ENCODE peak calls at places on chromosome 3, in six cellular contexts. One of them, this sample, is unnamed.

GRCh38 chr3:101836160-101836559 is 13.2 kb upstream of the NFKBIZ start:
- DNase-seq in HepG2: no peak
- DNase-seq in endothelial cell: no peak
- DNase-seq in activated naive CD8-positive, alpha-beta T cell treated with anti-CD3 and anti-CD28 coated beads, Interleukin-2, amount 50 U/mL, for 24 hours: no peak
- DNase-seq in HTR-8/SVneo: no peak
- DNase-seq in epithelial cell of prostate: no peak
- DNase-seq in this sample: no peak

GRCh38 chr3:5239602-5240001 is 52.1 kb downstream of the EDEM1 start:
- DNase-seq in HepG2: no peak
- DNase-seq in endothelial cell: no peak
- DNase-seq in activated naive CD8-positive, alpha-beta T cell treated with anti-CD3 and anti-CD28 coated beads, Interleukin-2, amount 50 U/mL, for 24 hours: no peak
- DNase-seq in HTR-8/SVneo: no peak
- DNase-seq in epithelial cell of prostate: no peak
- DNase-seq in this sample: no peak

GRCh38 chr3:36843065-36844051 is 79.0 kb upstream of the DCLK3 start:
- DNase-seq in HepG2: peak
- DNase-seq in endothelial cell: peak
- DNase-seq in activated naive CD8-positive, alpha-beta T cell treated with anti-CD3 and anti-CD28 coated beads, Interleukin-2, amount 50 U/mL, for 24 hours: peak
- DNase-seq in HTR-8/SVneo: peak
- DNase-seq in epithelial cell of prostate: no peak
- DNase-seq in this sample: no peak

GRCh38 chr3:25468866-25469319 is 40.8 kb downstream of the RARB start:
- DNase-seq in HepG2: no peak
- DNase-seq in endothelial cell: no peak
- DNase-seq in activated naive CD8-positive, alpha-beta T cell treated with anti-CD3 and anti-CD28 coated beads, Interleukin-2, amount 50 U/mL, for 24 hours: no peak
- DNase-seq in HTR-8/SVneo: no peak
- DNase-seq in epithelial cell of prostate: no peak
- DNase-seq in this sample: no peak

GRCh38 chr3:124774305-124774673 is 44.0 kb downstream of the UMPS start:
- DNase-seq in HepG2: no peak
- DNase-seq in endothelial cell: peak
- DNase-seq in activated naive CD8-positive, alpha-beta T cell treated with anti-CD3 and anti-CD28 coated beads, Interleukin-2, amount 50 U/mL, for 24 hours: no peak
- DNase-seq in HTR-8/SVneo: peak
- DNase-seq in epithelial cell of prostate: no peak
- DNase-seq in this sample: no peak

GRCh38 chr3:172528677-172529076 is 5.4 kb upstream of the TNFSF10 start:
- DNase-seq in HepG2: no peak
- DNase-seq in endothelial cell: no peak
- DNase-seq in activated naive CD8-positive, alpha-beta T cell treated with anti-CD3 and anti-CD28 coated beads, Interleukin-2, amount 50 U/mL, for 24 hours: no peak
- DNase-seq in HTR-8/SVneo: no peak
- DNase-seq in epithelial cell of prostate: no peak
- DNase-seq in this sample: no peak

GRCh38 chr3:69390771-69391170 is 4.9 kb upstream of the FRMD4B start:
- DNase-seq in HepG2: no peak
- DNase-seq in endothelial cell: no peak
- DNase-seq in activated naive CD8-positive, alpha-beta T cell treated with anti-CD3 and anti-CD28 coated beads, Interleukin-2, amount 50 U/mL, for 24 hours: no peak
- DNase-seq in HTR-8/SVneo: no peak
- DNase-seq in epithelial cell of prostate: no peak
- DNase-seq in this sample: no peak

GRCh38 chr3:59566481-59566975 is 516.7 kb upstream of the CFAP20DC start:
- DNase-seq in HepG2: no peak
- DNase-seq in endothelial cell: no peak
- DNase-seq in activated naive CD8-positive, alpha-beta T cell treated with anti-CD3 and anti-CD28 coated beads, Interleukin-2, amount 50 U/mL, for 24 hours: no peak
- DNase-seq in HTR-8/SVneo: no peak
- DNase-seq in epithelial cell of prostate: peak
- DNase-seq in this sample: no peak

GRCh38 chr3:87410110-87410509 is 133.7 kb upstream of the POU1F1 start:
- DNase-seq in HepG2: no peak
- DNase-seq in endothelial cell: no peak
- DNase-seq in activated naive CD8-positive, alpha-beta T cell treated with anti-CD3 and anti-CD28 coated beads, Interleukin-2, amount 50 U/mL, for 24 hours: no peak
- DNase-seq in HTR-8/SVneo: no peak
- DNase-seq in epithelial cell of prostate: no peak
- DNase-seq in this sample: no peak

GRCh38 chr3:105791919-105792786 is 76.7 kb downstream of the CBLB start:
- DNase-seq in HepG2: peak
- DNase-seq in endothelial cell: no peak
- DNase-seq in activated naive CD8-positive, alpha-beta T cell treated with anti-CD3 and anti-CD28 coated beads, Interleukin-2, amount 50 U/mL, for 24 hours: no peak
- DNase-seq in HTR-8/SVneo: peak
- DNase-seq in epithelial cell of prostate: no peak
- DNase-seq in this sample: no peak

GRCh38 chr3:139897759-139898158 is 37.2 kb upstream of the CLSTN2 start:
- DNase-seq in HepG2: no peak
- DNase-seq in endothelial cell: no peak
- DNase-seq in activated naive CD8-positive, alpha-beta T cell treated with anti-CD3 and anti-CD28 coated beads, Interleukin-2, amount 50 U/mL, for 24 hours: no peak
- DNase-seq in HTR-8/SVneo: no peak
- DNase-seq in epithelial cell of prostate: no peak
- DNase-seq in this sample: no peak

GRCh38 chr3:117407317-117407716 is 697.7 kb downstream of the TUSC7 start:
- DNase-seq in HepG2: peak
- DNase-seq in endothelial cell: peak
- DNase-seq in activated naive CD8-positive, alpha-beta T cell treated with anti-CD3 and anti-CD28 coated beads, Interleukin-2, amount 50 U/mL, for 24 hours: no peak
- DNase-seq in HTR-8/SVneo: no peak
- DNase-seq in epithelial cell of prostate: peak
- DNase-seq in this sample: no peak

GRCh38 chr3:110773413-110773954 is 298.1 kb upstream of the NECTIN3 start:
- DNase-seq in HepG2: peak
- DNase-seq in endothelial cell: no peak
- DNase-seq in activated naive CD8-positive, alpha-beta T cell treated with anti-CD3 and anti-CD28 coated beads, Interleukin-2, amount 50 U/mL, for 24 hours: no peak
- DNase-seq in HTR-8/SVneo: peak
- DNase-seq in epithelial cell of prostate: no peak
- DNase-seq in this sample: no peak

GRCh38 chr3:193673845-193674244 is 80.8 kb downstream of the OPA1 start:
- DNase-seq in HepG2: no peak
- DNase-seq in endothelial cell: peak
- DNase-seq in activated naive CD8-positive, alpha-beta T cell treated with anti-CD3 and anti-CD28 coated beads, Interleukin-2, amount 50 U/mL, for 24 hours: no peak
- DNase-seq in HTR-8/SVneo: no peak
- DNase-seq in epithelial cell of prostate: no peak
- DNase-seq in this sample: no peak

GRCh38 chr3:121411554-121411953 is 134.2 kb downstream of the POLQ start:
- DNase-seq in HepG2: no peak
- DNase-seq in endothelial cell: no peak
- DNase-seq in activated naive CD8-positive, alpha-beta T cell treated with anti-CD3 and anti-CD28 coated beads, Interleukin-2, amount 50 U/mL, for 24 hours: no peak
- DNase-seq in HTR-8/SVneo: no peak
- DNase-seq in epithelial cell of prostate: no peak
- DNase-seq in this sample: no peak

GRCh38 chr3:105448338-105448982 is 81.8 kb downstream of the ALCAM start:
- DNase-seq in HepG2: no peak
- DNase-seq in endothelial cell: no peak
- DNase-seq in activated naive CD8-positive, alpha-beta T cell treated with anti-CD3 and anti-CD28 coated beads, Interleukin-2, amount 50 U/mL, for 24 hours: no peak
- DNase-seq in HTR-8/SVneo: no peak
- DNase-seq in epithelial cell of prostate: no peak
- DNase-seq in this sample: no peak

GRCh38 chr3:195715583-195716266 is 5.1 kb upstream of the MUC20 start:
- DNase-seq in HepG2: peak
- DNase-seq in endothelial cell: no peak
- DNase-seq in activated naive CD8-positive, alpha-beta T cell treated with anti-CD3 and anti-CD28 coated beads, Interleukin-2, amount 50 U/mL, for 24 hours: peak
- DNase-seq in HTR-8/SVneo: no peak
- DNase-seq in epithelial cell of prostate: peak
- DNase-seq in this sample: peak

GRCh38 chr3:72888546-72889309 is 882 bp downstream of the GXYLT2 start:
- DNase-seq in HepG2: peak
- DNase-seq in endothelial cell: peak
- DNase-seq in activated naive CD8-positive, alpha-beta T cell treated with anti-CD3 and anti-CD28 coated beads, Interleukin-2, amount 50 U/mL, for 24 hours: no peak
- DNase-seq in HTR-8/SVneo: no peak
- DNase-seq in epithelial cell of prostate: no peak
- DNase-seq in this sample: no peak

GRCh38 chr3:100982710-100983109 is 10.5 kb downstream of the ABI3BP start:
- DNase-seq in HepG2: no peak
- DNase-seq in endothelial cell: no peak
- DNase-seq in activated naive CD8-positive, alpha-beta T cell treated with anti-CD3 and anti-CD28 coated beads, Interleukin-2, amount 50 U/mL, for 24 hours: no peak
- DNase-seq in HTR-8/SVneo: no peak
- DNase-seq in epithelial cell of prostate: no peak
- DNase-seq in this sample: no peak

GRCh38 chr3:98921957-98922356 is 20.5 kb upstream of the DCBLD2 start:
- DNase-seq in HepG2: no peak
- DNase-seq in endothelial cell: no peak
- DNase-seq in activated naive CD8-positive, alpha-beta T cell treated with anti-CD3 and anti-CD28 coated beads, Interleukin-2, amount 50 U/mL, for 24 hours: no peak
- DNase-seq in HTR-8/SVneo: no peak
- DNase-seq in epithelial cell of prostate: no peak
- DNase-seq in this sample: no peak

GRCh38 chr3:116614795-116615362 is 94.7 kb upstream of the TUSC7 start:
- DNase-seq in HepG2: peak
- DNase-seq in endothelial cell: no peak
- DNase-seq in activated naive CD8-positive, alpha-beta T cell treated with anti-CD3 and anti-CD28 coated beads, Interleukin-2, amount 50 U/mL, for 24 hours: no peak
- DNase-seq in HTR-8/SVneo: no peak
- DNase-seq in epithelial cell of prostate: no peak
- DNase-seq in this sample: no peak

GRCh38 chr3:130341388-130341787 is 4.1 kb upstream of the COL6A5 start:
- DNase-seq in HepG2: no peak
- DNase-seq in endothelial cell: no peak
- DNase-seq in activated naive CD8-positive, alpha-beta T cell treated with anti-CD3 and anti-CD28 coated beads, Interleukin-2, amount 50 U/mL, for 24 hours: no peak
- DNase-seq in HTR-8/SVneo: no peak
- DNase-seq in epithelial cell of prostate: peak
- DNase-seq in this sample: no peak

GRCh38 chr3:124429129-124429815 is 301.0 kb upstream of the UMPS start:
- DNase-seq in HepG2: no peak
- DNase-seq in endothelial cell: no peak
- DNase-seq in activated naive CD8-positive, alpha-beta T cell treated with anti-CD3 and anti-CD28 coated beads, Interleukin-2, amount 50 U/mL, for 24 hours: no peak
- DNase-seq in HTR-8/SVneo: peak
- DNase-seq in epithelial cell of prostate: peak
- DNase-seq in this sample: peak

GRCh38 chr3:124383846-124384483 is 346.3 kb upstream of the UMPS start:
- DNase-seq in HepG2: no peak
- DNase-seq in endothelial cell: no peak
- DNase-seq in activated naive CD8-positive, alpha-beta T cell treated with anti-CD3 and anti-CD28 coated beads, Interleukin-2, amount 50 U/mL, for 24 hours: no peak
- DNase-seq in HTR-8/SVneo: no peak
- DNase-seq in epithelial cell of prostate: no peak
- DNase-seq in this sample: no peak

GRCh38 chr3:116740293-116740692 is 30.7 kb downstream of the TUSC7 start:
- DNase-seq in HepG2: no peak
- DNase-seq in endothelial cell: no peak
- DNase-seq in activated naive CD8-positive, alpha-beta T cell treated with anti-CD3 and anti-CD28 coated beads, Interleukin-2, amount 50 U/mL, for 24 hours: no peak
- DNase-seq in HTR-8/SVneo: no peak
- DNase-seq in epithelial cell of prostate: no peak
- DNase-seq in this sample: no peak